ENCODE peak calls at places on chromosome 1, in five cellular contexts. I, K, O, F and E are unnamed samples.

GRCh38 chr1:17861685-17862084 is 106.6 kb downstream of the ACTL8 start:
- DNase-seq in F (no peak), I (no peak), O (no peak), K (no peak), E (no peak)

GRCh38 chr1:47663286-47663685 is 225.4 kb downstream of the FOXD2 start:
- DNase-seq in I (no peak), K (no peak), O (no peak), F (peak), E (no peak)

GRCh38 chr1:91226741-91227140 is 177.9 kb downstream of the HFM1 start:
- DNase-seq in K (no peak), F (no peak), O (no peak), I (no peak), E (no peak)

GRCh38 chr1:29719253-29719652 is 482.9 kb downstream of the PTPRU start:
- DNase-seq in K (no peak), F (no peak), O (no peak), I (no peak), E (no peak)

GRCh38 chr1:18582890-18583289 is 47.8 kb upstream of the PAX7 start:
- DNase-seq in K (no peak), O (no peak), I (no peak), F (no peak), E (no peak)

GRCh38 chr1:66330711-66331110 is 203.2 kb upstream of the SGIP1 start:
- DNase-seq in I (peak), F (no peak), K (peak), O (no peak), E (no peak)

GRCh38 chr1:154459044-154459443 is 43.0 kb upstream of the TDRD10 start:
- DNase-seq in I (no peak), O (no peak), F (no peak), K (no peak), E (no peak)

GRCh38 chr1:233679030-233679429 is 65.1 kb downstream of the KCNK1 start:
- DNase-seq in K (no peak), O (no peak), I (no peak), F (no peak), E (no peak)

GRCh38 chr1:22284906-22285544 is 142.1 kb upstream of the WNT4 start:
- DNase-seq in I (no peak), K (no peak), O (no peak), F (no peak), E (no peak)

GRCh38 chr1:79380078-79380477 is 373.5 kb upstream of the ADGRL4 start:
- DNase-seq in K (no peak), F (no peak), O (no peak), I (no peak), E (no peak)

GRCh38 chr1:115953180-115953579 is 23.1 kb upstream of the SLC22A15 start:
- DNase-seq in F (no peak), I (no peak), K (no peak), O (no peak), E (no peak)

GRCh38 chr1:66540434-66541032 is 6.6 kb downstream of the SGIP1 start:
- DNase-seq in F (no peak), K (no peak), O (no peak), I (no peak), E (no peak)

GRCh38 chr1:52140633-52141512 is 1.0 kb upstream of the ZFYVE9 start:
- DNase-seq in I (no peak), F (no peak), O (no peak), K (peak), E (no peak)

GRCh38 chr1:164733070-164733469 is 174.1 kb downstream of the PBX1 start:
- DNase-seq in O (no peak), I (no peak), K (no peak), F (no peak), E (no peak)

GRCh38 chr1:192587386-192588276 is 12.1 kb downstream of the RGS1 start:
- DNase-seq in F (no peak), I (no peak), K (no peak), O (no peak), E (no peak)

GRCh38 chr1:183368213-183369108 is 49.7 kb downstream of the NMNAT2 start:
- DNase-seq in O (no peak), K (no peak), I (no peak), F (no peak), E (no peak)